ENCODE peak calls at places on chromosomes 3 and 15, in nine cellular contexts. G is heart left ventricle, S is PC-9, H is HepG2, P is bronchial epithelial cell, A is B cell, J is nephron progenitor cell, U is GM13976, X is thoracic aorta. D is an unnamed sample.

GRCh38 chr3:185824467-185825378 is at the start of gene IGF2BP2:
- DNase-seq in G (peak), S (peak), H (peak), P (peak), A (peak), J (peak), U (peak), X (no peak), D (peak)

GRCh38 chr3:136802481-136802996 is 16.4 kb upstream of the SLC35G2 start:
- DNase-seq in G (peak), S (peak), H (no peak), P (peak), A (no peak), J (no peak), U (no peak), X (no peak), D (peak)

GRCh38 chr3:14464521-14464920 is 62.1 kb downstream of the SLC6A6 start:
- DNase-seq in G (no peak), S (no peak), H (no peak), P (no peak), A (no peak), J (no peak), U (no peak), X (no peak), D (no peak)

GRCh38 chr3:107208796-107209195 is 168.4 kb upstream of the CCDC54 start:
- DNase-seq in G (no peak), S (no peak), H (no peak), P (no peak), A (no peak), J (no peak), U (no peak), X (no peak), D (no peak)

GRCh38 chr3:194488007-194488742 is 1.4 kb upstream of the ATP13A3 start:
- DNase-seq in G (no peak), S (peak), H (no peak), P (peak), A (peak), J (no peak), U (peak), X (no peak), D (peak)

GRCh38 chr3:49413338-49413734 is 1.1 kb downstream of the TCTA start:
- DNase-seq in G (no peak), S (no peak), H (no peak), P (no peak), A (no peak), J (no peak), U (no peak), X (no peak), D (no peak)

GRCh38 chr3:169240786-169241486 is 422.6 kb downstream of the MECOM start:
- DNase-seq in G (no peak), S (no peak), H (no peak), P (no peak), A (no peak), J (no peak), U (no peak), X (no peak), D (no peak)

GRCh38 chr3:180762866-180763265 is 83.6 kb upstream of the CCDC39 start:
- DNase-seq in G (no peak), S (peak), H (no peak), P (peak), A (no peak), J (no peak), U (no peak), X (no peak), D (no peak)

GRCh38 chr15:34304613-34305012 is 33.0 kb downstream of the SLC12A6 start:
- DNase-seq in G (no peak), S (no peak), H (peak), P (peak), A (no peak), J (no peak), U (no peak), X (no peak), D (no peak)

GRCh38 chr3:63998852-63999754 is 24.2 kb downstream of the PSMD6 start:
- DNase-seq in G (no peak), S (no peak), H (no peak), P (no peak), A (no peak), J (no peak), U (no peak), X (no peak), D (no peak)

GRCh38 chr3:123373535-123373987 is 75.3 kb downstream of the ADCY5 start:
- DNase-seq in G (peak), S (no peak), H (no peak), P (no peak), A (no peak), J (no peak), U (no peak), X (no peak), D (no peak)

GRCh38 chr3:40258555-40258954 is 51.0 kb upstream of the EIF1B start:
- DNase-seq in G (no peak), S (peak), H (no peak), P (peak), A (no peak), J (no peak), U (no peak), X (no peak), D (no peak)

GRCh38 chr3:62835594-62836236 is 39.5 kb downstream of the CADPS start:
- DNase-seq in G (no peak), S (no peak), H (no peak), P (no peak), A (no peak), J (no peak), U (no peak), X (no peak), D (no peak)

GRCh38 chr3:195546130-195546560 is 3.0 kb upstream of the PPP1R2 start:
- DNase-seq in G (no peak), S (peak), H (peak), P (peak), A (no peak), J (no peak), U (no peak), X (peak), D (peak)

GRCh38 chr3:123096701-123097100 is 29.9 kb downstream of the PDIA5 start:
- DNase-seq in G (peak), S (no peak), H (no peak), P (no peak), A (no peak), J (no peak), U (no peak), X (no peak), D (no peak)

GRCh38 chr3:132660056-132660744 is at the start of gene UBA5:
- DNase-seq in G (peak), S (peak), H (peak), P (peak), A (peak), J (peak), U (peak), X (no peak), D (peak)

GRCh38 chr3:47825590-47825989 is 22.7 kb downstream of the DHX30 start:
- DNase-seq in G (no peak), S (no peak), H (no peak), P (no peak), A (no peak), J (peak), U (no peak), X (no peak), D (no peak)

GRCh38 chr15:59104602-59104911 is 389 bp upstream of the CCNB2 start:
- DNase-seq in G (no peak), S (no peak), H (no peak), P (no peak), A (no peak), J (no peak), U (no peak), X (no peak), D (no peak)

GRCh38 chr15:40054056-40054745 is 15.2 kb upstream of the SRP14 start:
- DNase-seq in G (no peak), S (no peak), H (no peak), P (no peak), A (no peak), J (no peak), U (peak), X (no peak), D (no peak)

GRCh38 chr15:41967506-41968206 is 4.7 kb downstream of the EHD4 start:
- DNase-seq in G (peak), S (no peak), H (no peak), P (peak), A (peak), J (no peak), U (peak), X (no peak), D (no peak)

GRCh38 chr3:130850044-130850797 is 43.7 kb upstream of the ATP2C1 start:
- DNase-seq in G (peak), S (peak), H (no peak), P (peak), A (no peak), J (no peak), U (peak), X (no peak), D (peak)

GRCh38 chr3:12877040-12877439 is 35.7 kb upstream of the RPL32 start:
- DNase-seq in G (no peak), S (no peak), H (no peak), P (no peak), A (no peak), J (no peak), U (no peak), X (no peak), D (no peak)

GRCh38 chr15:47542312-47543094 is 174.8 kb upstream of the SEMA6D start:
- DNase-seq in G (no peak), S (no peak), H (no peak), P (no peak), A (no peak), J (no peak), U (no peak), X (no peak), D (no peak)

GRCh38 chr15:67142142-67143092 is 77.0 kb downstream of the SMAD3 start:
- DNase-seq in G (no peak), S (no peak), H (no peak), P (peak), A (no peak), J (no peak), U (no peak), X (no peak), D (no peak)

GRCh38 chr3:112116777-112117186 is 16.3 kb downstream of the GCSAM start:
- DNase-seq in G (peak), S (no peak), H (no peak), P (no peak), A (no peak), J (no peak), U (no peak), X (no peak), D (no peak)

GRCh38 chr3:112115806-112116383 is 17.2 kb downstream of the GCSAM start:
- DNase-seq in G (no peak), S (no peak), H (no peak), P (no peak), A (no peak), J (no peak), U (no peak), X (no peak), D (no peak)

GRCh38 chr3:112117415-112117814 is 15.6 kb downstream of the GCSAM start:
- DNase-seq in G (no peak), S (no peak), H (no peak), P (no peak), A (no peak), J (no peak), U (no peak), X (no peak), D (no peak)

GRCh38 chr3:112119686-112120484 is 13.2 kb downstream of the GCSAM start:
- DNase-seq in G (no peak), S (no peak), H (no peak), P (no peak), A (no peak), J (no peak), U (no peak), X (no peak), D (no peak)

GRCh38 chr3:112117826-112118571 is 15.0 kb downstream of the GCSAM start:
- DNase-seq in G (no peak), S (no peak), H (no peak), P (no peak), A (peak), J (no peak), U (no peak), X (no peak), D (no peak)
- TF ChIP-seq CTCF in G (no peak), S (no peak), H (no peak), P (no peak), A (peak), J (no peak), U (peak), X (no peak), D (no peak)

GRCh38 chr15:70210538-70210937 is 112.8 kb upstream of the TLE3 start:
- DNase-seq in G (no peak), S (no peak), H (no peak), P (no peak), A (no peak), J (no peak), U (no peak), X (no peak), D (no peak)
- TF ChIP-seq CTCF in G (no peak), S (no peak), H (peak), P (no peak), A (no peak), J (no peak), U (peak), X (no peak), D (no peak)

GRCh38 chr3:17431004-17431403 is 311.4 kb downstream of the TBC1D5 start:
- DNase-seq in G (no peak), S (no peak), H (peak), P (peak), A (no peak), J (no peak), U (peak), X (no peak), D (no peak)
- TF ChIP-seq CTCF in G (peak), S (peak), H (peak), P (peak), A (peak), J (no peak), U (peak), X (peak), D (peak)

GRCh38 chr15:73560501-73561117 is 72.6 kb downstream of the NPTN start:
- DNase-seq in G (no peak), S (peak), H (peak), P (peak), A (no peak), J (no peak), U (peak), X (no peak), D (peak)
- TF ChIP-seq CTCF in G (peak), S (peak), H (peak), P (peak), A (peak), J (peak), U (no peak), X (peak), D (no peak)

GRCh38 chr3:177141471-177141870 is 55.8 kb downstream of the TBL1XR1 start:
- DNase-seq in G (no peak), S (no peak), H (no peak), P (no peak), A (no peak), J (no peak), U (no peak), X (no peak), D (no peak)
- TF ChIP-seq CTCF in G (no peak), S (no peak), H (no peak), P (no peak), A (no peak), J (no peak), U (no peak), X (no peak), D (no peak)

GRCh38 chr3:11545186-11545851 is 98.4 kb downstream of the VGLL4 start:
- DNase-seq in G (no peak), S (no peak), H (no peak), P (no peak), A (no peak), J (no peak), U (no peak), X (no peak), D (no peak)
- TF ChIP-seq CTCF in G (no peak), S (no peak), H (no peak), P (no peak), A (no peak), J (no peak), U (no peak), X (no peak), D (no peak)

DNA sequence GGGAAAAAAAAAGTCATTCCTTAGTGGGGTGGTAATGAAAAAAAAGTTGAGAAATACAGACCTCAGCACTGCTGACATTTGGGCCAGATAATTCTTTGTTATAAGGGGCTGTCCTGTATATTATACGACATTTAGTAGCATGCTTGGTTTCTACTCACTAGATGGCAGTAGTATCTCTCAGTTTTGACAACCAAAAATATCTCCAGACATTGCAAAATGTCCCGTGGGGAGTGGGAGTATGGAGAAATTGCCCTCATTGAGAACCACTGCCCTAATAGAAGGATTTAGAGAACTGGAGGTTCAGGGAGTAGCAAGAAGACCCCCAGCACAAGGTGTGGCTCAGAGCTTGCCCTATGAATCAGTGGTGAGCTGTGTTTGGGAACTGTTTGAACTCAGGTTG is 28.6 kb upstream of the TEX264 start:
- DNase-seq in G (no peak), S (no peak), H (no peak), P (no peak), A (no peak), J (no peak), U (no peak), X (no peak), D (no peak)
- TF ChIP-seq CTCF in G (no peak), S (peak), H (peak), P (peak), A (peak), J (no peak), U (no peak), X (no peak), D (no peak)